ENCODE peak calls at places on chromosome 16, in seven cellular contexts. One of them, this sample, is unnamed.

GRCh38 chr16:8430401-8430800 is 159.9 kb downstream of the TMEM114 start:
- DNase-seq in lower leg skin: no peak
- DNase-seq in fibroblast of lung: no peak
- DNase-seq in neural progenitor cell: no peak
- DNase-seq in AG09309: no peak
- DNase-seq in AG10803: no peak
- DNase-seq in A549: no peak
- DNase-seq in this sample: no peak

GRCh38 chr16:85313541-85314208 is 201.4 kb upstream of the CIBAR2 start:
- DNase-seq in lower leg skin: no peak
- DNase-seq in fibroblast of lung: no peak
- DNase-seq in neural progenitor cell: no peak
- DNase-seq in AG09309: no peak
- DNase-seq in AG10803: peak
- DNase-seq in A549: no peak
- DNase-seq in this sample: no peak

GRCh38 chr16:27401768-27402568 is at the start of gene IL21R:
- DNase-seq in lower leg skin: no peak
- DNase-seq in fibroblast of lung: peak
- DNase-seq in neural progenitor cell: peak
- DNase-seq in AG09309: peak
- DNase-seq in AG10803: peak
- DNase-seq in A549: no peak
- DNase-seq in this sample: no peak

GRCh38 chr16:19005561-19006445 is 22.1 kb downstream of the TMC7 start:
- DNase-seq in lower leg skin: peak
- DNase-seq in fibroblast of lung: peak
- DNase-seq in neural progenitor cell: peak
- DNase-seq in AG09309: no peak
- DNase-seq in AG10803: peak
- DNase-seq in A549: peak
- DNase-seq in this sample: no peak

GRCh38 chr16:63752347-63752746 is 1369.5 kb downstream of the CDH11 start:
- DNase-seq in lower leg skin: no peak
- DNase-seq in fibroblast of lung: no peak
- DNase-seq in neural progenitor cell: no peak
- DNase-seq in AG09309: no peak
- DNase-seq in AG10803: no peak
- DNase-seq in A549: no peak
- DNase-seq in this sample: no peak

GRCh38 chr16:6643083-6643686 is 689.5 kb upstream of the RBFOX1 start:
- DNase-seq in lower leg skin: peak
- DNase-seq in fibroblast of lung: peak
- DNase-seq in neural progenitor cell: peak
- DNase-seq in AG09309: peak
- DNase-seq in AG10803: peak
- DNase-seq in A549: peak
- DNase-seq in this sample: peak

GRCh38 chr16:70715860-70716357 is 30.1 kb upstream of the MTSS2 start:
- DNase-seq in lower leg skin: no peak
- DNase-seq in fibroblast of lung: peak
- DNase-seq in neural progenitor cell: no peak
- DNase-seq in AG09309: peak
- DNase-seq in AG10803: no peak
- DNase-seq in A549: no peak
- DNase-seq in this sample: no peak

GRCh38 chr16:64089697-64090096 is 1032.2 kb downstream of the CDH11 start:
- DNase-seq in lower leg skin: no peak
- DNase-seq in fibroblast of lung: peak
- DNase-seq in neural progenitor cell: peak
- DNase-seq in AG09309: no peak
- DNase-seq in AG10803: peak
- DNase-seq in A549: peak
- DNase-seq in this sample: no peak

GRCh38 chr16:78469787-78470186 is 370.3 kb downstream of the WWOX start:
- DNase-seq in lower leg skin: no peak
- DNase-seq in fibroblast of lung: no peak
- DNase-seq in neural progenitor cell: no peak
- DNase-seq in AG09309: no peak
- DNase-seq in AG10803: no peak
- DNase-seq in A549: no peak
- DNase-seq in this sample: no peak

GRCh38 chr16:78925071-78925714 is 675.3 kb downstream of the MAF start:
- DNase-seq in lower leg skin: no peak
- DNase-seq in fibroblast of lung: no peak
- DNase-seq in neural progenitor cell: peak
- DNase-seq in AG09309: no peak
- DNase-seq in AG10803: no peak
- DNase-seq in A549: peak
- DNase-seq in this sample: no peak

GRCh38 chr16:719815-720506 is 985 bp upstream of the ANTKMT start:
- DNase-seq in lower leg skin: no peak
- DNase-seq in fibroblast of lung: no peak
- DNase-seq in neural progenitor cell: no peak
- DNase-seq in AG09309: no peak
- DNase-seq in AG10803: no peak
- DNase-seq in A549: peak
- DNase-seq in this sample: no peak

GRCh38 chr16:69814561-69814960 is 52.4 kb downstream of the WWP2 start:
- DNase-seq in lower leg skin: no peak
- DNase-seq in fibroblast of lung: no peak
- DNase-seq in neural progenitor cell: no peak
- DNase-seq in AG09309: no peak
- DNase-seq in AG10803: no peak
- DNase-seq in A549: no peak
- DNase-seq in this sample: no peak

DNA sequence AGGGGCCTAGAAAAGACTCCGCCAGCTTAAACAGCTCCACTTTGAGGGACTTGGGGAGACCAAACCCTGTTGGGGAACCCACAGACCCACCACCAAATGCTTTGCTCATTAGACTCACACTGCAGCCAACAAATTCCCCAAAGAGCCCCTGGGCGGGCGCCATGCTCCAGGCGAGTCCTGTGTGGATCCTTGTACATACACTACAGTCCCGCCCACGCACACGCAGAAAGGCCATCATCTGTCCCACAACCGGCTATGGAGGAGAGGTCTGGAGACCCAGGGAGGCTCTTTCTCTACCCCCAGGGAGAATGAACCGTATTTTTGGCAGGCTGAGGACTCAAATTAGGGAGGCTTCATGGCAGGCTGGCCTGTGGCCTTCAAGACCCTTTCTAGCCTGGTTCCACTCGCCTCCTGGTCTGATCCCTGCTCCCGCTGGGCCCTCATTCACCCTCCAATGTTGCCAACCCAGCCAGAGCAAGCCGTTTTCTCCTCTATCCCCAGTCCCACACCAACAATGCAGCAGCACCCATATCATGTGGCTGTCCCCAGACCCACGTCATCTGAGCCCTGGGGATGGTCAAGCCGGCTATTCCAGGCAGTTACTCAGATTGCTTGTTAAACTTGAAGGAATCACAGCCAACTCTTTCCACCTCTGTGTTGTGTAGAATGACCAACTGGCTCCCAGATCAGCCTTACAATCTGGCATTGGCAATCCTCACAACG is 27.2 kb downstream of the ZNF423 start:
- DNase-seq in lower leg skin: no peak
- DNase-seq in fibroblast of lung: no peak
- DNase-seq in neural progenitor cell: no peak
- DNase-seq in AG09309: no peak
- DNase-seq in AG10803: no peak
- DNase-seq in A549: no peak
- DNase-seq in this sample: no peak
- H3K4me3 ChIP-seq in lower leg skin: no peak
- H3K4me3 ChIP-seq in fibroblast of lung: no peak
- H3K4me3 ChIP-seq in neural progenitor cell: no peak
- H3K4me3 ChIP-seq in AG09309: no peak
- H3K4me3 ChIP-seq in AG10803: no peak
- H3K4me3 ChIP-seq in A549: no peak
- H3K4me3 ChIP-seq in this sample: no peak

GRCh38 chr16:87344931-87345631 is 27.9 kb upstream of the C16orf95 start:
- DNase-seq in lower leg skin: no peak
- DNase-seq in fibroblast of lung: peak
- DNase-seq in neural progenitor cell: no peak
- DNase-seq in AG09309: no peak
- DNase-seq in AG10803: no peak
- DNase-seq in A549: no peak
- DNase-seq in this sample: no peak
- TF ChIP-seq CTCF in lower leg skin: no peak
- TF ChIP-seq CTCF in fibroblast of lung: no peak
- TF ChIP-seq CTCF in neural progenitor cell: no peak
- TF ChIP-seq CTCF in AG09309: no peak
- TF ChIP-seq CTCF in AG10803: no peak
- TF ChIP-seq CTCF in A549: no peak
- TF ChIP-seq CTCF in this sample: no peak

GRCh38 chr16:3999479-3999868 is 116.8 kb downstream of the ADCY9 start:
- DNase-seq in lower leg skin: no peak
- DNase-seq in fibroblast of lung: peak
- DNase-seq in neural progenitor cell: peak
- DNase-seq in AG09309: no peak
- DNase-seq in AG10803: peak
- DNase-seq in A549: peak
- DNase-seq in this sample: no peak
- H3K4me3 ChIP-seq in lower leg skin: no peak
- H3K4me3 ChIP-seq in fibroblast of lung: no peak
- H3K4me3 ChIP-seq in neural progenitor cell: no peak
- H3K4me3 ChIP-seq in AG09309: no peak
- H3K4me3 ChIP-seq in AG10803: peak
- H3K4me3 ChIP-seq in A549: no peak
- H3K4me3 ChIP-seq in this sample: no peak

DNA sequence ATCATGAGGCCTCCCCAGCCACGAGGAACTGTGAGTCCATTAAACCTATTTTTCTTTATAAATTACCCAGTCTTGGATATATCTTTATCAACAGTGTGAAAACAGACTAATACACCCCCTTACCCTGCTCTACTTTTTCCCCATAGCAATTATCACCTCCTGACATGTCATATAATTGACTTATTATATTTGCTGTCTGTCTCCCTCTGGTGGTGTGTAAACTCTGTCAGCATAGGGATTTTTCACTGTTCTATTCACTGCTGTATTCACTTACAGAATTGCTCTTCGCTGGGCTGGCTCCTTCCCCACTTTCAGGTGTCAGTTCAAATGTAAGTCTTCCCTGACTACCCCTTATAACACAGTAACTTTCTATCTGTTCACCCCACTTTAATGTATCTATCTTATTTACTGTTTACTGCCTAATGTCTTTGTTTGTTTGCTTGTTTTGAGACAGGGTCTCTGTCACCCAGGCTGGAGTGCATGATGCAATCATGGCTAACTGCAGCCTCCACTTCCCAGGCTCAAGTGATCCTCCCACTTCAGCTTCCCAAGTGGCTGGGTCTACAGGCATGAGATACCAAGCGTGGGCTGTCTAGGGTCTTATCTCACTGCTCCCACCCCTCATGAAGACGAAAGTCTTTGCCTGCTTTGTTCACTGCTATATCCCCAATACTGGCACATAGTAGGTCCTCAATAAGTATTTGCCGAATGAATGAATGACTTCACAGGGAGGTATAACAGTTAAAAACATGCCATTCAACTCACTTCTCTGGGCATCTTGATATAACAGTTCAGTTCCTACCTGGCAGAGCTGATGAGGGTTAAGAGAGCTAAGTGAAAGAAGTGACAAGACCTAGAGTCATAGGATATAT is 52.4 kb upstream of the CDH3 start:
- DNase-seq in lower leg skin: no peak
- DNase-seq in fibroblast of lung: no peak
- DNase-seq in neural progenitor cell: no peak
- DNase-seq in AG09309: no peak
- DNase-seq in AG10803: no peak
- DNase-seq in A549: peak
- DNase-seq in this sample: no peak
- TF ChIP-seq CTCF in lower leg skin: no peak
- TF ChIP-seq CTCF in fibroblast of lung: no peak
- TF ChIP-seq CTCF in neural progenitor cell: peak
- TF ChIP-seq CTCF in AG09309: peak
- TF ChIP-seq CTCF in AG10803: no peak
- TF ChIP-seq CTCF in A549: no peak
- TF ChIP-seq CTCF in this sample: no peak

GRCh38 chr16:49492090-49492801 is 118.6 kb downstream of the C16orf78 start:
- DNase-seq in lower leg skin: no peak
- DNase-seq in fibroblast of lung: peak
- DNase-seq in neural progenitor cell: peak
- DNase-seq in AG09309: no peak
- DNase-seq in AG10803: no peak
- DNase-seq in A549: peak
- DNase-seq in this sample: no peak
- H3K4me3 ChIP-seq in lower leg skin: no peak
- H3K4me3 ChIP-seq in fibroblast of lung: no peak
- H3K4me3 ChIP-seq in neural progenitor cell: no peak
- H3K4me3 ChIP-seq in AG09309: no peak
- H3K4me3 ChIP-seq in AG10803: no peak
- H3K4me3 ChIP-seq in A549: peak
- H3K4me3 ChIP-seq in this sample: no peak

GRCh38 chr16:22977294-22977697 is 163.3 kb downstream of the HS3ST2 start:
- DNase-seq in lower leg skin: no peak
- DNase-seq in fibroblast of lung: no peak
- DNase-seq in neural progenitor cell: peak
- DNase-seq in AG09309: no peak
- DNase-seq in AG10803: peak
- DNase-seq in A549: peak
- DNase-seq in this sample: no peak
- TF ChIP-seq CTCF in lower leg skin: no peak
- TF ChIP-seq CTCF in fibroblast of lung: peak
- TF ChIP-seq CTCF in neural progenitor cell: peak
- TF ChIP-seq CTCF in AG09309: peak
- TF ChIP-seq CTCF in AG10803: peak
- TF ChIP-seq CTCF in A549: peak
- TF ChIP-seq CTCF in this sample: no peak

GRCh38 chr16:88651989-88652762 is 1.3 kb upstream of the CYBA start:
- DNase-seq in lower leg skin: no peak
- DNase-seq in fibroblast of lung: no peak
- DNase-seq in neural progenitor cell: no peak
- DNase-seq in AG09309: no peak
- DNase-seq in AG10803: no peak
- DNase-seq in A549: no peak
- DNase-seq in this sample: no peak
- H3K4me3 ChIP-seq in lower leg skin: no peak
- H3K4me3 ChIP-seq in fibroblast of lung: no peak
- H3K4me3 ChIP-seq in neural progenitor cell: no peak
- H3K4me3 ChIP-seq in AG09309: no peak
- H3K4me3 ChIP-seq in AG10803: no peak
- H3K4me3 ChIP-seq in A549: no peak
- H3K4me3 ChIP-seq in this sample: no peak